ENCODE peak calls at places on chromosomes 7 and 10, in five cellular contexts. I, U, Y, Q and W are unnamed samples.

GRCh38 chr10:26528048-26528447 is 89.9 kb downstream of the APBB1IP start:
- DNase-seq in I (no peak), U (no peak), Y (no peak), Q (no peak), W (no peak)

GRCh38 chr7:91976743-91977142 is 36.1 kb downstream of the AKAP9 start:
- DNase-seq in I (no peak), U (no peak), Y (no peak), Q (no peak), W (no peak)

GRCh38 chr7:101699884-101700283 is 70.8 kb upstream of the MYL10 start:
- DNase-seq in I (no peak), U (no peak), Y (no peak), Q (no peak), W (no peak)

GRCh38 chr7:5519515-5519928 is 95.9 kb upstream of the TNRC18 start:
- DNase-seq in I (no peak), U (no peak), Y (no peak), Q (peak; percentile 3), W (no peak)

GRCh38 chr7:8214162-8214897 is 47.6 kb downstream of the ICA1 start:
- DNase-seq in I (no peak), U (no peak), Y (no peak), Q (peak; percentile 9), W (no peak)

GRCh38 chr10:37957841-37958240 is 18.6 kb downstream of the ZNF25 start:
- DNase-seq in I (no peak), U (no peak), Y (no peak), Q (no peak), W (no peak)

GRCh38 chr10:63192826-63193225 is 59.7 kb downstream of the NRBF2 start:
- DNase-seq in I (no peak), U (no peak), Y (no peak), Q (no peak), W (no peak)

GRCh38 chr7:2651336-2651735 is 19.6 kb downstream of the TTYH3 start:
- DNase-seq in I (no peak), U (no peak), Y (no peak), Q (no peak), W (no peak)

GRCh38 chr7:50155755-50156154 is 62.7 kb upstream of the ZPBP start:
- DNase-seq in I (no peak), U (no peak), Y (no peak), Q (no peak), W (no peak)

GRCh38 chr10:93222876-93223275 is 149.2 kb downstream of the CYP26A1 start:
- DNase-seq in I (no peak), U (no peak), Y (no peak), Q (no peak), W (no peak)

GRCh38 chr10:17659328-17659727 is 15.4 kb downstream of the STAM start:
- DNase-seq in I (no peak), U (no peak), Y (no peak), Q (no peak), W (no peak)

GRCh38 chr7:75660566-75661215 is 78.0 kb downstream of the HIP1 start:
- DNase-seq in I (no peak), U (no peak), Y (no peak), Q (no peak), W (no peak)

GRCh38 chr10:5890519-5890878 is 456 bp downstream of the FBH1 start:
- DNase-seq in I (no peak), U (no peak), Y (peak; percentile 41), Q (peak; percentile 1), W (peak; percentile 30)

GRCh38 chr7:7653140-7653539 is 12.6 kb downstream of the UMAD1 start:
- DNase-seq in I (no peak), U (no peak), Y (no peak), Q (no peak), W (no peak)

GRCh38 chr7:157560258-157560654 is 223.5 kb downstream of the DNAJB6 start:
- DNase-seq in I (peak; percentile 61), U (no peak), Y (no peak), Q (no peak), W (no peak)

GRCh38 chr7:100177040-100178001 is at the start of the genes GPC2 and STAG3:
- DNase-seq in I (peak; percentile 97), U (peak; percentile 86), Y (peak; percentile 97), Q (peak; percentile 93), W (peak; percentile 96)

GRCh38 chr7:85593355-85593754 is 406.5 kb upstream of the SEMA3D start:
- DNase-seq in I (peak; percentile 65), U (no peak), Y (no peak), Q (no peak), W (no peak)

GRCh38 chr10:54402576-54402975 is 398.5 kb downstream of the PCDH15 start:
- DNase-seq in I (no peak), U (no peak), Y (no peak), Q (peak; percentile 76), W (no peak)

GRCh38 chr7:22841954-22842353 is 19.3 kb upstream of the TOMM7 start:
- DNase-seq in I (no peak), U (no peak), Y (no peak), Q (no peak), W (no peak)

GRCh38 chr7:84236398-84236797 is 41.8 kb upstream of the SEMA3A start:
- DNase-seq in I (no peak), U (no peak), Y (no peak), Q (peak; percentile 76), W (no peak)

GRCh38 chr10:83012866-83013265 is 1126.4 kb upstream of the GHITM start:
- DNase-seq in I (no peak), U (no peak), Y (no peak), Q (no peak), W (no peak)

GRCh38 chr7:98166668-98166970 is 44.6 kb upstream of the BHLHA15 start:
- DNase-seq in I (no peak), U (no peak), Y (no peak), Q (no peak), W (no peak)

GRCh38 chr7:12067156-12067831 is 143.8 kb upstream of the TMEM106B start:
- DNase-seq in I (no peak), U (no peak), Y (peak; percentile 62), Q (peak; percentile 83), W (no peak)

DNA sequence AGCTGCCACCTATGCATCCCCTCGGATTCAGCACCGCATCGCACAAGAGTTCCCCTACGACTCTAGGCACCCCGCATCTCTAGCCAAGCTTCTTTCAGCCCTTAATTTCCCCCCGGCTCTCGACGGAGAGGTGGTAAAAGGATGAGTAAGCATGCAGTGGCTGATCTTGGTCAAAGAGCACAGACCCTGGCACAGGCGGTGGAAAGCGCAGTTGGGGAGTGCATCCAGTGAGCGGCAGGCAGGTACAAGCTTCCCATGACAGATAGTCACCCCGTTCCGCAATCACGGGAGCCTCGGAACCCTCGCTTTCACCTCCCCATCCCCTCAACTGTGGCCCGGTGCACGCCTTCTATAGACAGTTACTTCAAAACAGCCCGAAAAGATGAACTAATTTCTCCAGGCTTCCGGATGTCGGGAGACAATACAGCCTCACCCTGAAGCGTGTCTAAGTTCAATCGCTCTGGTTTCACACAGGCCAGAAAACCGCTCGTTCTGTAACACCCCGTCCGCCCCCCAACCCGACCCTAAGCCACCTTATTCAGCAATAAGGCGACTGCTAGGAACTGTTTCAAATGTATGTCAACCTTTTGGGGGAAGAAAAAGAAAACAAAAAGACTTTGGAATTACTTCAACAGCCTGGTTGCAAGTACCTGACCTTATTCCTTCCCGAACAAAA is 1.5 kb downstream of the RHEB start:
- DNase-seq in I (peak; percentile 72), U (no peak), Y (peak; percentile 66), Q (peak; percentile 65), W (peak; percentile 37)
- TF ChIP-seq CTCF in I (no peak), U (no peak), Y (peak; percentile 9), Q (no peak), W (no peak)

GRCh38 chr7:42105541-42106349 is 131.3 kb downstream of the GLI3 start:
- DNase-seq in I (no peak), U (no peak), Y (no peak), Q (peak; percentile 52), W (no peak)

GRCh38 chr7:42110333-42110732 is 126.7 kb downstream of the GLI3 start:
- DNase-seq in I (no peak), U (no peak), Y (no peak), Q (no peak), W (no peak)

GRCh38 chr7:42106562-42106961 is 130.4 kb downstream of the GLI3 start:
- DNase-seq in I (no peak), U (no peak), Y (no peak), Q (no peak), W (no peak)

GRCh38 chr7:42107484-42107883 is 129.5 kb downstream of the GLI3 start:
- DNase-seq in I (no peak), U (no peak), Y (no peak), Q (peak; percentile 88), W (no peak)

GRCh38 chr7:42108803-42109528 is 128.0 kb downstream of the GLI3 start:
- DNase-seq in I (no peak), U (no peak), Y (no peak), Q (no peak), W (peak; percentile 11)
- H3K4me1 ChIP-seq in I (peaks cover 28% of the 10 kb centered on the region), U (no peaks in the 10 kb centered on the region), Y (no peaks in the 10 kb centered on the region), Q (peaks cover 47% of the 10 kb centered on the region), W (peaks cover 54% of the 10 kb centered on the region)

DNA sequence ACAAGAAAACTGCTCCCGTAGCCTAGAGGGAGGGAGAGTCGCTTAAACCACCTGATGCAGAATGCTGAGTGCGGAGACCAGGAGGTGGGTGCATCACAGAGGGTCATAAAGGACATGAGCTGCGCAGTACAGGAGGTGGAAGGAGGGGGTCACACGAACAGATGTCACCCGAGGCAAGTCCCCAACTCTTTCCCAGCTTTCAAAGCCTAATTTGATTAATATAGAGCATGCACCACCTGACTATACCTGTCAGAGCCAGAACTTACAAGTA is 867 bp upstream of the VOPP1 start:
- DNase-seq in I (no peak), U (no peak), Y (no peak), Q (no peak), W (no peak)
- H3K4me3 ChIP-seq in I (peak overlapping the region; percentile 96), U (peak overlapping the region; percentile 61), Y (no peak overlapping the region), Q (peak overlapping the region; percentile 83), W (no peak overlapping the region)

GRCh38 chr10:58435297-58435696 is 50.1 kb downstream of the TFAM start:
- DNase-seq in I (no peak), U (no peak), Y (peak; percentile 51), Q (peak; percentile 98), W (peak; percentile 11)
- TF ChIP-seq CTCF in I (no peak), U (no peak), Y (no peak), Q (peak; percentile 48), W (no peak)